ENCODE peak calls at places on chromosomes 12 and 14, in seven cellular contexts. A is cardiac fibroblast, G is GM12878, R is tibial nerve, O is dorsolateral prefrontal cortex, W is fibroblast of lung, D is HL-60. H is an unnamed sample.

GRCh38 chr12:113955109-113955970 is 10.8 kb downstream of the RBM19 start:
- DNase-seq in R (no peak), G (no peak), W (peak), A (peak), D (no peak), O (no peak), H (peak)

GRCh38 chr14:51368721-51369163 is 128.7 kb downstream of the TMX1 start:
- DNase-seq in R (peak), A (peak), O (no peak), D (no peak), G (no peak), W (peak), H (peak)

GRCh38 chr12:12016284-12017100 is 54.2 kb upstream of the BCL2L14 start:
- DNase-seq in G (no peak), O (no peak), W (peak), D (no peak), R (no peak), A (no peak), H (peak)

GRCh38 chr14:69963966-69964365 is 84.8 kb downstream of the SMOC1 start:
- DNase-seq in O (peak), G (no peak), A (no peak), R (no peak), D (no peak), W (no peak), H (no peak)

GRCh38 chr12:123942911-123943648 is 29.6 kb downstream of the CCDC92 start:
- DNase-seq in D (no peak), R (no peak), O (no peak), A (peak), G (no peak), W (peak), H (peak)

GRCh38 chr14:49950275-49951250 is 57.7 kb downstream of the ARF6 start:
- DNase-seq in A (peak), D (no peak), R (no peak), W (no peak), O (no peak), G (no peak), H (no peak)

GRCh38 chr12:120961604-120962486 is 16.5 kb upstream of the HNF1A start:
- DNase-seq in R (peak), O (no peak), D (no peak), A (no peak), G (no peak), W (no peak), H (no peak)

GRCh38 chr12:5708371-5708770 is 236.7 kb downstream of the ANO2 start:
- DNase-seq in G (no peak), R (no peak), A (no peak), O (no peak), D (no peak), W (no peak), H (no peak)

GRCh38 chr12:122079038-122079531 is 529 bp downstream of the MLXIP start:
- DNase-seq in O (no peak), W (no peak), R (no peak), A (no peak), G (no peak), D (no peak), H (no peak)

DNA sequence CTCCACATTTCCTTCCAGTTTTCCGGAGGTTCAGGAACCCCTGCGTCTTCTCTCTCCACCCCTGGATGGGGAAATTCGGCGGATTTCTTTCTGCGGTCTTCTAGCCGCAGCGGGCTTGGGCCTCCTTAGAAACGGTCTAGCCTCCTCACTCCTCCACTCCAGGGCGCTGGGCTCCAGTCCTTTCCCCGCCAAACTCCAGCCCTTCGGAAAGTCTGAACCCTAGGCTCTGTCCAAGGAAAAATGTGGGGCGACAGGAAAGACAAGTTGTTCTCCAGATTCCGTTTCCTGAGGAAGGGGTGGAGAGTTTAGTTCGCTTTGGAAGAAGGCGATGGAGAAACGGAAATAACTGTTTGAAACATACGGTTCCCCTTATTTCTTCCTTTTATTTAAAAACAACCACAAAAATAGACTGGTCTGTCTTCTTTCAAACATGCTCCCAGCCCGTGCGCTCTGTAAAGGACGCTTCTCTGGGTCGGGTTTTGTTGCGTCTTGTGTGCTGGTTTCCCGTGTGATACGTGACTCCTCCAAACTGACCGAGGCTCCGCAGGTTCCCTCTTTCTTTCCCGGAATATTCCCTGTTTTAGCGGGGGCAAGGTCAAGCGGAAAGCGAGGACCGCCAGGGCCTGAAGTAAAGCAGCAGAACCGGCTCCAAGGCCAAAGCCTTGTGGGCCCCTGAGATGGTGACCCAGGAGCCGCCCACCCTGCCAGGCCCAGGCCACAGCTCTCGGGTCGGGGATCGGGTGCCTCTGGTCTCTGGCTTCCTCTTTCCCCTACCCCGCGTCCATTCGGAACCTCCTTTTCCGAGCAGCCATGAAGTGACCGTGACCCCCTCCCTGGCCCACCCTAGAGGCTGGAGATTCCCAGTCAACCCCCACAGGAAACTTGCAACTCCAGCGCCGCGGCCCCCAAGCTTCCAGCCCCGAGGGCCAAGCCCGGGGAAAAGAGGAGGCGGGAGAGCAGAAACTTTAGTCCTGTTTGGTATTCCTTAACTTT is 1.1 kb upstream of the HOXC10 start:
- DNase-seq in D (no peak), R (no peak), W (no peak), O (no peak), A (no peak), G (no peak), H (no peak)
- H3K4me3 ChIP-seq in D (no peak), R (no peak), W (no peak), O (no peak), A (no peak), G (no peak), H (no peak)

DNA sequence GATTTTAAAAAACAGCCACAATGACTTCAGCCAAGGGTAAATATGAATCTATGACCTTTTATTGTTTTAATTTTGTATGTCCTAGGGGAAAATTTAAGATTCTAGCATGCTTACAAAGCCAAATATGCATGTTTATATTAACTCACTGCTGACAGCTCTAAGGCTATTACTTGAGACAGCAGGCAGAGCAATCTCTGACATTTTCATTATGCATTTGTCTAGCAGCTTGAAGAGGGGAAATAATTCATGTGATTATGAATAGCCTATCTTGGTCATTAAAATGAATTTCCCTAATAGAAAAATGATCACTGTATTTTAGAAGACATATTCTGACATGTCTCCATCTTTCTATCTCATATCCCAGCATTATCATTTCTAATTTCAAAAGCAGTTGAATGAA is 46.6 kb upstream of the HELB start:
- DNase-seq in D (no peak), A (no peak), G (no peak), R (no peak), W (no peak), O (no peak), H (no peak)
- TF ChIP-seq CTCF in D (no peak), A (no peak), G (no peak), R (no peak), W (no peak), O (no peak), H (no peak)

DNA sequence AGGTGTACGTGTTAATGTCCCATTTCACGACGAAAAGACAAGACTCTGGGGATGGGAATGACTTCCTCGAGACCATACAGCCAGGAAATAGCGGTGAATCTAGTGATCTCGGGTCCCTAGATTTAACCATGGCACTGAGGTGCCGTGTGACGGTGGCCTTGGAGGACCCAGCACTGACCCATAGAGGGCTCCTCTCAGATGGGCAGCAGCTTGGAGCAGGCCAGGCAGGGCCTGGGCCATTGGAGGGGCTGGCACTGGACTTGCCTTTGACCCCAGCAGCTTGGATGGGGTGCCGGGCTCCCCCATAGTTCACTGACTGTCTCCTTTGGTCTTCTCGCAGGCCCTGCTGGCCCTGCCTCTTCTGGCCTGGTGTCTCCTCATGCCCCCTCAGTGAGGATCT is 5.4 kb downstream of the TCL1B start:
- DNase-seq in O (no peak), A (no peak), D (no peak), G (no peak), W (no peak), R (no peak), H (no peak)
- H3K4me3 ChIP-seq in O (no peak), A (no peak), D (no peak), G (no peak), W (no peak), R (no peak), H (no peak)

GRCh38 chr12:80769553-80770140 is 52.9 kb downstream of the MYF5 start:
- DNase-seq in A (no peak), D (no peak), W (no peak), R (no peak), O (no peak), G (no peak), H (no peak)

GRCh38 chr12:80761818-80762217 is 45.1 kb downstream of the MYF5 start:
- DNase-seq in W (peak), A (no peak), G (no peak), R (no peak), O (no peak), D (no peak), H (no peak)

GRCh38 chr12:80766897-80767296 is 50.2 kb downstream of the MYF5 start:
- DNase-seq in A (no peak), G (peak), R (no peak), O (no peak), D (no peak), W (no peak), H (no peak)

DNA sequence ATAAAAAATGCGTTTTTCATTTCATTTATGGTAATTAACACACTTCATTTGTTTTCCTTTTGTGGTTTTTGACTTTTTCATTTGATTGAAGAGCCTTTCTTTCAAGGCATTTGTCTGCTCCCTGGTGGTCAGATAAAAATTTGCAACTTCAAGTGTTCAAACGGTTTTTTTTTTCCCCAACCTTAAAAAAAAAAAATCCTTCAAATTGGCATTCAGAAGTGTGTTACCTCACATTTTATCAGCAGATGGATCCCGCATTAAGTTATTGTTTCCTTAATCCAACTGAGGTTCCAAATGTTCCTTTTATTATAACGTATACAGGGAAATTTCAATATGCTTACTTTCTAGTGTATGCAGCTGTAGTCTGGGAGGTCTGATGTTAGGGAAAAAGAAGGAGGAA is 47.2 kb downstream of the MYF5 start:
- DNase-seq in A (peak), G (no peak), W (peak), O (no peak), R (no peak), D (no peak), H (peak)
- TF ChIP-seq CTCF in A (peak), G (peak), W (peak), O (peak), R (peak), D (no peak), H (peak)

DNA sequence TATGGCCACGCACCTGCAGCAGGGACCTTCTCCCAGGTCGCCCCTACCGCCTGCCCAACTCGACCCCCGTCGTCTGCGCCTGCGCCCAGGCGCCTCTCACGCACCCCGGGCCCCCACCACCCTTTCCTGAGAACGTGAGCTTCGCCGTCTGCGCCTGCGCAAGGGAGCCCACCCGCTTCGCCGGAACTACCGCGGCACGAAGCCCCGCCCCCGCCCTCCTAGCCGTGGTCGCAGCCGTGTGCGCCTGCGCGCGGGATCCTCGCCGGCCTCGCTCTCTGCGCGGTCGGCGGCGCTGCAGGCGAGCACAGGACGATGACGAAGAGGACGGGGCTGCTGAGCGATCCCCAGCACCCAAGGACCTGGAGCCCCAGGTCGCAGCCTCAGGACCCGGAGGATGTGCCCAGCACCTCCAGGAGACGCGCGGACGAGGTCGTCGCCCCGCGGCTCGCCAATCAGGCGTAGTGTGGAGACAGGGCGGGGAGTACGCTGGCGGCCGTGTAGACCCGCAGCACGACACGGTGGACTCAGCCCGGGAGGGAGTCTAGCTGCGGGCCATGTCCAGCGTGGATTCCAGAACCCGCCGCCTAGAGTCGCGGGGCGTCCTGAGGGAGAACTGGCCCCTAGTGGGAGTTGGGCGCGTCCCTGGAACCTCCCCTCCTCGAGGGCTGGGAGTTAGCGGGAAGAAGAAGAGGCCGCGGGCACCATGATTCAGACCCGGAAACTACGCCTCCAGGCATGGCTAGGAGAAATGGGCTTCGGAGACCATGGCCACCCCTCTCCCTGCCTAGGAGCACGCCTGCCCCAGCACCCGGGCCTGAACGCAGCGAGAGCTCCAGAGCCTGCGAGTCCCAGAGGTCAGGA is 1120.8 kb upstream of the TMEM132C start:
- DNase-seq in D (no peak), R (peak), A (peak), W (peak), G (no peak), O (peak), H (peak)
- H3K4me3 ChIP-seq in D (no peak), R (peak), A (peak), W (peak), G (no peak), O (peak), H (peak)

GRCh38 chr14:55804198-55804553 is 224.2 kb downstream of the KTN1 start:
- DNase-seq in D (no peak), W (no peak), A (no peak), O (no peak), G (no peak), R (no peak), H (no peak)

GRCh38 chr14:55805250-55805649 is 225.2 kb downstream of the KTN1 start:
- DNase-seq in A (no peak), G (no peak), D (no peak), O (no peak), R (no peak), W (no peak), H (no peak)

GRCh38 chr14:55801121-55801520 is 221.1 kb downstream of the KTN1 start:
- DNase-seq in G (no peak), W (no peak), O (no peak), A (no peak), R (no peak), D (no peak), H (no peak)

GRCh38 chr14:55803506-55804197 is 223.6 kb downstream of the KTN1 start:
- DNase-seq in D (no peak), W (peak), R (no peak), G (no peak), A (peak), O (no peak), H (peak)

DNA sequence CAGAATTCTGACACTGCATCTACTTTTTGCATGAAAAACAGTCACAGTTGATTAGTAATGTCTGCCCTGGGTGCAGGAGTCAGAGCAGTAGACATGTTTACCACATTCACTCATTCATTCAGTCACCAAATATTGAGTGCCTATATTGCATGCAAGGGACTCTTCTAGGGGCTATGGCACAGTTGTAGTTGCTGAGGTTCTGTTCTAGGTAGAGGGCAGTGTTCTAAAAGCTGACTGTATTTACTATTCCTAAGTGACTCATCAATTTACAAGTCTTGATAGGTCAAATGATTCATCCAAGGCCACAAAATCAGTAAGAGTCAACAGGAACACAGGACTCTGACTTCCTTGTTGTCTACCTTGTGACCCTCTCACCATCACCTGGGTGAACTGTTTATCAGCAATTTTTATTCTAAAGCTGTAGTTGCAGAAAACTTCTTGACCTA is 223.0 kb downstream of the KTN1 start:
- DNase-seq in G (no peak), A (peak), W (peak), O (no peak), D (peak), R (no peak), H (peak)
- TF ChIP-seq CTCF in G (no peak), A (peak), W (no peak), O (no peak), D (no peak), R (no peak), H (peak)

DNA sequence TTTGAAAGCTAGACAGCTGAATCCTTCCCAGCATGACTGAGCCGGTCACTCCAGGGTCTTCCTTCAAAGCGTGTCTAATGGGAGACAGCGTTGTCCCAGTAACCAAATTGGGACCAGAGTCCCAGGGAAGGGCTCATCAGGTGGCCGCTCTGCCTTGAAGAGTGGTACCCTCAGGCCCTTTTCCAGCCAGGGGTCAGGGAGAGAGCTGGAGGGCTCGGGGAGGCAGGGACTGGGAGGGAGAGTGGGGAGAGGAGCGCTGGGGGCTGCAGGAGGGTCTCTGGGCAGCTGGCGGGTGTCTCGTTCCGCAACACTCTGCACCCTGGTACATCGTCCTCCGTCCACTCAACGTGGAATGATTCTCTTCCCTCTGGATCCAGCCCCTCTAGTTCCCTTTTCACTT is 1.6 kb upstream of the RTL1 start:
- DNase-seq in A (no peak), D (no peak), R (no peak), O (no peak), G (no peak), W (no peak), H (no peak)
- H3K4me3 ChIP-seq in A (no peak), D (no peak), R (no peak), O (no peak), G (no peak), W (no peak), H (no peak)

H was measured in fibroblast of pulmonary artery.